ENCODE peak calls at places on chromosomes 5 and 9, in eight cellular contexts. I is ureter, P is brain microvascular endothelial cell, V is AG08396, L is HTR-8/SVneo, C is left kidney, X is astrocyte of the cerebellum, Y is left colon. O is an unnamed sample.

GRCh38 chr9:79061766-79062165 is 510.0 kb upstream of the TLE4 start:
- DNase-seq in I (no peak), P (no peak), V (no peak), L (peak; percentile 29), C (peak; percentile 32), X (no peak), Y (no peak), O (no peak)

GRCh38 chr9:137488330-137488653 is 29.2 kb upstream of the NSMF start:
- DNase-seq in I (no peak), P (no peak), V (no peak), L (no peak), C (peak; percentile 28), X (no peak), Y (no peak), O (peak; percentile 53)

GRCh38 chr5:44331471-44332079 is 57.6 kb downstream of the FGF10 start:
- DNase-seq in I (no peak), P (no peak), V (no peak), L (no peak), C (no peak), X (no peak), Y (no peak), O (no peak)

GRCh38 chr5:115349001-115349817 is 52.8 kb upstream of the CCDC112 start:
- DNase-seq in I (no peak), P (peak; percentile 84), V (peak; percentile 62), L (peak; percentile 64), C (no peak), X (peak; percentile 72), Y (no peak), O (peak; percentile 58)

GRCh38 chr9:121692606-121693505 is 41.4 kb downstream of the DAB2IP start:
- DNase-seq in I (no peak), P (peak; percentile 21), V (peak; percentile 70), L (peak; percentile 48), C (peak; percentile 52), X (no peak), Y (no peak), O (no peak)

GRCh38 chr9:69380811-69381210 is 55.8 kb downstream of the ENTREP1 start:
- DNase-seq in I (no peak), P (peak; percentile 44), V (peak; percentile 34), L (peak; percentile 30), C (no peak), X (no peak), Y (no peak), O (no peak)

GRCh38 chr5:28397502-28397941 is 1359.1 kb upstream of the CDH9 start:
- DNase-seq in I (no peak), P (peak; percentile 70), V (no peak), L (peak; percentile 76), C (peak; percentile 59), X (peak; percentile 72), Y (no peak), O (no peak)

GRCh38 chr5:142192799-142193428 is 84.3 kb downstream of the NDFIP1 start:
- DNase-seq in I (no peak), P (no peak), V (no peak), L (no peak), C (no peak), X (no peak), Y (no peak), O (no peak)

GRCh38 chr5:6637022-6637421 is 3.8 kb downstream of the SRD5A1 start:
- DNase-seq in I (no peak), P (no peak), V (no peak), L (no peak), C (no peak), X (no peak), Y (no peak), O (no peak)

GRCh38 chr5:159207616-159208507 is 1.5 kb downstream of the RNF145 start:
- DNase-seq in I (peak; percentile 80), P (peak; percentile 68), V (peak; percentile 79), L (peak; percentile 48), C (peak; percentile 93), X (peak; percentile 80), Y (peak; percentile 79), O (peak; percentile 81)

GRCh38 chr5:25948278-25948677 is 1090.1 kb downstream of the CDH9 start:
- DNase-seq in I (no peak), P (no peak), V (no peak), L (no peak), C (no peak), X (no peak), Y (no peak), O (no peak)

GRCh38 chr5:152404494-152404893 is 585 bp downstream of the NMUR2 start:
- DNase-seq in I (no peak), P (no peak), V (no peak), L (no peak), C (no peak), X (no peak), Y (no peak), O (no peak)

GRCh38 chr9:1510712-1511111 is 460.6 kb downstream of the DMRT2 start:
- DNase-seq in I (no peak), P (no peak), V (no peak), L (no peak), C (no peak), X (no peak), Y (no peak), O (no peak)

GRCh38 chr9:135437259-135437658 is 42.3 kb upstream of the PPP1R26 start:
- DNase-seq in I (no peak), P (no peak), V (no peak), L (no peak), C (no peak), X (no peak), Y (no peak), O (no peak)

GRCh38 chr5:143138839-143139238 is 264.6 kb downstream of the NR3C1 start:
- DNase-seq in I (no peak), P (peak; percentile 55), V (no peak), L (no peak), C (no peak), X (no peak), Y (no peak), O (no peak)

GRCh38 chr9:99451121-99451606 is 229.1 kb downstream of the SEC61B start:
- DNase-seq in I (no peak), P (no peak), V (no peak), L (no peak), C (no peak), X (no peak), Y (no peak), O (no peak)

GRCh38 chr5:119860463-119860862 is 231.1 kb downstream of the FAM170A start:
- DNase-seq in I (no peak), P (no peak), V (no peak), L (no peak), C (no peak), X (no peak), Y (no peak), O (no peak)

GRCh38 chr9:82997471-82998140 is 65.3 kb downstream of the RASEF start:
- DNase-seq in I (no peak), P (no peak), V (no peak), L (no peak), C (no peak), X (no peak), Y (no peak), O (no peak)

GRCh38 chr9:37760416-37761165 is 7.0 kb downstream of the TRMT10B start:
- DNase-seq in I (no peak), P (peak; percentile 57), V (no peak), L (no peak), C (no peak), X (no peak), Y (no peak), O (no peak)

GRCh38 chr5:58458851-58459275 is 1.0 kb downstream of the PLK2 start:
- DNase-seq in I (no peak), P (no peak), V (no peak), L (no peak), C (no peak), X (no peak), Y (no peak), O (no peak)

GRCh38 chr9:82271099-82271498 is 282.5 kb downstream of the SPATA31D1 start:
- DNase-seq in I (no peak), P (peak; percentile 7), V (peak; percentile 31), L (no peak), C (no peak), X (peak; percentile 68), Y (no peak), O (no peak)

GRCh38 chr9:33349743-33350142 is 52.6 kb downstream of the AQP7 start:
- DNase-seq in I (no peak), P (no peak), V (no peak), L (no peak), C (no peak), X (no peak), Y (no peak), O (no peak)

GRCh38 chr9:19650292-19650691 is 138.5 kb downstream of the SLC24A2 start:
- DNase-seq in I (no peak), P (no peak), V (no peak), L (no peak), C (no peak), X (no peak), Y (no peak), O (no peak)

GRCh38 chr5:150356575-150357284 is 767 bp upstream of the TCOF1 start:
- DNase-seq in I (no peak), P (no peak), V (no peak), L (no peak), C (no peak), X (no peak), Y (no peak), O (peak; percentile 28)

GRCh38 chr5:1507457-1507856 is 16.3 kb downstream of the LPCAT1 start:
- DNase-seq in I (no peak), P (no peak), V (no peak), L (no peak), C (no peak), X (no peak), Y (no peak), O (no peak)

GRCh38 chr9:131799177-131799823 is 59.4 kb upstream of the RAPGEF1 start:
- DNase-seq in I (no peak), P (peak; percentile 15), V (peak; percentile 72), L (peak; percentile 51), C (peak; percentile 91), X (peak; percentile 4), Y (no peak), O (peak; percentile 62)

GRCh38 chr5:161311141-161311708 is 235.3 kb downstream of the GABRB2 start:
- DNase-seq in I (no peak), P (no peak), V (no peak), L (no peak), C (no peak), X (no peak), Y (no peak), O (no peak)

GRCh38 chr5:179801304-179802206 is 5.1 kb downstream of the MGAT4B start:
- DNase-seq in I (peak; percentile 76), P (peak; percentile 34), V (peak; percentile 66), L (no peak), C (peak; percentile 93), X (no peak), Y (peak; percentile 76), O (peak; percentile 84)